ENCODE peak calls at places on chromosomes 13 and 19, in five cellular contexts. F, S, I, O and Y are unnamed samples.

GRCh38 chr13:50299546-50300249 is 284.5 kb downstream of the KCNRG start:
- DNase-seq in S (no peak), F (no peak), O (no peak), I (no peak), Y (no peak)

GRCh38 chr19:47074621-47075020 is 26.2 kb upstream of the TMEM160 start:
- DNase-seq in O (no peak), F (no peak), I (no peak), S (no peak), Y (no peak)

GRCh38 chr19:7872306-7873204 is 1.6 kb downstream of the PRR36 start:
- DNase-seq in I (no peak), S (peak), O (no peak), F (no peak), Y (no peak)

GRCh38 chr13:98345103-98345899 is 168.2 kb upstream of the RNF113B start:
- DNase-seq in S (no peak), I (no peak), F (no peak), O (no peak), Y (peak)

GRCh38 chr19:42253245-42254082 is 1.5 kb downstream of the ERF start:
- DNase-seq in S (peak), I (peak), F (peak), O (peak), Y (peak)

GRCh38 chr19:30780456-30780855 is 408.3 kb downstream of the ZNF536 start:
- DNase-seq in O (no peak), S (no peak), I (no peak), F (no peak), Y (no peak)

GRCh38 chr13:36438594-36439483 is 6.5 kb downstream of the CCNA1 start:
- DNase-seq in I (no peak), O (no peak), S (no peak), F (no peak), Y (no peak)

GRCh38 chr19:15551183-15552004 is 43.1 kb downstream of the CYP4F22 start:
- DNase-seq in S (peak), F (peak), I (peak), O (peak), Y (no peak)

GRCh38 chr13:64643066-64643465 is 2587.1 kb downstream of the PCDH9 start:
- DNase-seq in F (no peak), S (no peak), O (no peak), I (no peak), Y (no peak)

GRCh38 chr19:15701757-15702589 is 25.9 kb upstream of the OR10H2 start:
- DNase-seq in F (no peak), O (peak), I (no peak), S (peak), Y (no peak)

GRCh38 chr19:12770922-12771321 is 4.4 kb downstream of the HOOK2 start:
- DNase-seq in I (no peak), S (no peak), O (no peak), F (no peak), Y (no peak)

GRCh38 chr19:48856921-48857320 is 11.5 kb downstream of the PLEKHA4 start:
- DNase-seq in F (no peak), I (no peak), S (no peak), O (no peak), Y (no peak)

GRCh38 chr13:82480415-82480814 is 1401.9 kb downstream of the SLITRK1 start:
- DNase-seq in O (no peak), I (no peak), F (peak), S (no peak), Y (peak)